ENCODE peak calls at places on chromosome 21, in seven cellular contexts. One of them, this sample, is unnamed.

GRCh38 chr21:28699186-28699585 is 293.5 kb downstream of the LTN1 start:
- DNase-seq in tibial artery: no peak
- DNase-seq in choroid plexus epithelial cell: no peak
- DNase-seq in left ventricle myocardium inferior: no peak
- DNase-seq in pancreas: no peak
- DNase-seq in foreskin fibroblast: no peak
- DNase-seq in astrocyte of the cerebellum: no peak
- DNase-seq in this sample: no peak

GRCh38 chr21:29205988-29206387 is 75.5 kb downstream of the MAP3K7CL start:
- DNase-seq in tibial artery: no peak
- DNase-seq in choroid plexus epithelial cell: no peak
- DNase-seq in left ventricle myocardium inferior: no peak
- DNase-seq in foreskin fibroblast: no peak
- DNase-seq in astrocyte of the cerebellum: no peak
- DNase-seq in pancreas: no peak
- DNase-seq in this sample: no peak

GRCh38 chr21:45130324-45130774 is 56.0 kb downstream of the ADARB1 start:
- DNase-seq in choroid plexus epithelial cell: peak; percentile 88
- DNase-seq in tibial artery: peak; percentile 53
- DNase-seq in pancreas: no peak
- DNase-seq in left ventricle myocardium inferior: no peak
- DNase-seq in astrocyte of the cerebellum: peak; percentile 48
- DNase-seq in foreskin fibroblast: no peak
- DNase-seq in this sample: peak; percentile 87

GRCh38 chr21:26806734-26807372 is 38.4 kb downstream of the ADAMTS1 start:
- DNase-seq in astrocyte of the cerebellum: no peak
- DNase-seq in foreskin fibroblast: no peak
- DNase-seq in tibial artery: no peak
- DNase-seq in pancreas: no peak
- DNase-seq in choroid plexus epithelial cell: peak; percentile 68
- DNase-seq in left ventricle myocardium inferior: no peak
- DNase-seq in this sample: peak; percentile 55

GRCh38 chr21:44383216-44383615 is 29.8 kb downstream of the TRPM2 start:
- DNase-seq in pancreas: no peak
- DNase-seq in choroid plexus epithelial cell: no peak
- DNase-seq in foreskin fibroblast: no peak
- DNase-seq in left ventricle myocardium inferior: no peak
- DNase-seq in tibial artery: no peak
- DNase-seq in astrocyte of the cerebellum: no peak
- DNase-seq in this sample: no peak

GRCh38 chr21:37166733-37167132 is 93.7 kb downstream of the TTC3 start:
- DNase-seq in left ventricle myocardium inferior: no peak
- DNase-seq in astrocyte of the cerebellum: peak; percentile 3
- DNase-seq in pancreas: no peak
- DNase-seq in foreskin fibroblast: no peak
- DNase-seq in tibial artery: no peak
- DNase-seq in choroid plexus epithelial cell: no peak
- DNase-seq in this sample: no peak

GRCh38 chr21:25953659-25954058 is 216.9 kb downstream of the APP start:
- DNase-seq in foreskin fibroblast: peak; percentile 61
- DNase-seq in astrocyte of the cerebellum: no peak
- DNase-seq in choroid plexus epithelial cell: no peak
- DNase-seq in pancreas: no peak
- DNase-seq in tibial artery: no peak
- DNase-seq in left ventricle myocardium inferior: no peak
- DNase-seq in this sample: peak; percentile 37

GRCh38 chr21:45210461-45210983 is 77.2 kb downstream of the POFUT2 start:
- DNase-seq in pancreas: no peak
- DNase-seq in choroid plexus epithelial cell: no peak
- DNase-seq in astrocyte of the cerebellum: no peak
- DNase-seq in tibial artery: no peak
- DNase-seq in foreskin fibroblast: no peak
- DNase-seq in left ventricle myocardium inferior: no peak
- DNase-seq in this sample: no peak

GRCh38 chr21:19353271-19353670 is 949.7 kb upstream of the TMPRSS15 start:
- DNase-seq in pancreas: no peak
- DNase-seq in astrocyte of the cerebellum: no peak
- DNase-seq in choroid plexus epithelial cell: no peak
- DNase-seq in left ventricle myocardium inferior: no peak
- DNase-seq in tibial artery: no peak
- DNase-seq in foreskin fibroblast: no peak
- DNase-seq in this sample: no peak

GRCh38 chr21:21236981-21237380 is 238.8 kb downstream of the NCAM2 start:
- DNase-seq in astrocyte of the cerebellum: no peak
- DNase-seq in pancreas: no peak
- DNase-seq in foreskin fibroblast: no peak
- DNase-seq in tibial artery: no peak
- DNase-seq in choroid plexus epithelial cell: no peak
- DNase-seq in left ventricle myocardium inferior: no peak
- DNase-seq in this sample: no peak

GRCh38 chr21:21230672-21231071 is 232.5 kb downstream of the NCAM2 start:
- DNase-seq in astrocyte of the cerebellum: peak; percentile 18
- DNase-seq in foreskin fibroblast: no peak
- DNase-seq in tibial artery: no peak
- DNase-seq in choroid plexus epithelial cell: peak; percentile 54
- DNase-seq in pancreas: no peak
- DNase-seq in left ventricle myocardium inferior: no peak
- DNase-seq in this sample: peak; percentile 30

GRCh38 chr21:21226472-21226871 is 228.3 kb downstream of the NCAM2 start:
- DNase-seq in choroid plexus epithelial cell: no peak
- DNase-seq in left ventricle myocardium inferior: no peak
- DNase-seq in astrocyte of the cerebellum: no peak
- DNase-seq in pancreas: no peak
- DNase-seq in foreskin fibroblast: no peak
- DNase-seq in tibial artery: no peak
- DNase-seq in this sample: no peak

DNA sequence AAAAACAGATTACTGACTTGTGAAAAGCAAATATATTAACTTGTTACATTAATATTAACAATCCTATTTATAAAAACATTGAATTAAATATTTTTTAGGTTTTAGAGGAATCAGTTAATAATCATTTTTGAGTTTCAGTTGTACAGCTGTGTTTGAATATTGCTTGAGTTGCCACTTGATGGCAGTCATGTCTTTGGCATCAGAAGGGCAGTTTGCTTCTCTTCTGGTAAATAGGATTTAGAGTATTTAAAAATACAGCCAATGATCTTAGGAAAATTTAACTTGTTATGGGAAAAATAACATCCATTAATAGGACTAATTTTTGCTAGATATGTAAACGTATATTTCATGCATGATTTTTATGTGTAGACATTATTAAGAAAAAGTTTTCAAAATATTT is 234.1 kb downstream of the NCAM2 start:
- DNase-seq in choroid plexus epithelial cell: peak; percentile 88
- DNase-seq in left ventricle myocardium inferior: no peak
- DNase-seq in pancreas: no peak
- DNase-seq in astrocyte of the cerebellum: peak; percentile 53
- DNase-seq in foreskin fibroblast: peak; percentile 23
- DNase-seq in tibial artery: no peak
- DNase-seq in this sample: peak; percentile 66
- TF ChIP-seq CTCF in choroid plexus epithelial cell: peak; percentile 74
- TF ChIP-seq CTCF in left ventricle myocardium inferior: peak; percentile 54
- TF ChIP-seq CTCF in pancreas: no peak
- TF ChIP-seq CTCF in astrocyte of the cerebellum: peak; percentile 56
- TF ChIP-seq CTCF in foreskin fibroblast: peak; percentile 37
- TF ChIP-seq CTCF in tibial artery: no peak
- TF ChIP-seq CTCF in this sample: peak; percentile 48

GRCh38 chr21:32576011-32576410 is 9.3 kb downstream of the TCP10L start:
- DNase-seq in left ventricle myocardium inferior: no peak
- DNase-seq in astrocyte of the cerebellum: no peak
- DNase-seq in foreskin fibroblast: no peak
- DNase-seq in tibial artery: no peak
- DNase-seq in choroid plexus epithelial cell: no peak
- DNase-seq in pancreas: no peak
- DNase-seq in this sample: no peak

GRCh38 chr21:32581732-32582131 is 3.6 kb downstream of the TCP10L start:
- DNase-seq in foreskin fibroblast: no peak
- DNase-seq in tibial artery: no peak
- DNase-seq in pancreas: no peak
- DNase-seq in choroid plexus epithelial cell: no peak
- DNase-seq in left ventricle myocardium inferior: no peak
- DNase-seq in astrocyte of the cerebellum: no peak
- DNase-seq in this sample: no peak

GRCh38 chr21:32580949-32581348 is 4.4 kb downstream of the TCP10L start:
- DNase-seq in astrocyte of the cerebellum: no peak
- DNase-seq in choroid plexus epithelial cell: no peak
- DNase-seq in foreskin fibroblast: no peak
- DNase-seq in left ventricle myocardium inferior: no peak
- DNase-seq in tibial artery: no peak
- DNase-seq in pancreas: no peak
- DNase-seq in this sample: no peak

GRCh38 chr21:32574946-32575925 is 10.1 kb downstream of the TCP10L start:
- DNase-seq in choroid plexus epithelial cell: no peak
- DNase-seq in pancreas: no peak
- DNase-seq in foreskin fibroblast: no peak
- DNase-seq in astrocyte of the cerebellum: no peak
- DNase-seq in left ventricle myocardium inferior: no peak
- DNase-seq in tibial artery: no peak
- DNase-seq in this sample: no peak

DNA sequence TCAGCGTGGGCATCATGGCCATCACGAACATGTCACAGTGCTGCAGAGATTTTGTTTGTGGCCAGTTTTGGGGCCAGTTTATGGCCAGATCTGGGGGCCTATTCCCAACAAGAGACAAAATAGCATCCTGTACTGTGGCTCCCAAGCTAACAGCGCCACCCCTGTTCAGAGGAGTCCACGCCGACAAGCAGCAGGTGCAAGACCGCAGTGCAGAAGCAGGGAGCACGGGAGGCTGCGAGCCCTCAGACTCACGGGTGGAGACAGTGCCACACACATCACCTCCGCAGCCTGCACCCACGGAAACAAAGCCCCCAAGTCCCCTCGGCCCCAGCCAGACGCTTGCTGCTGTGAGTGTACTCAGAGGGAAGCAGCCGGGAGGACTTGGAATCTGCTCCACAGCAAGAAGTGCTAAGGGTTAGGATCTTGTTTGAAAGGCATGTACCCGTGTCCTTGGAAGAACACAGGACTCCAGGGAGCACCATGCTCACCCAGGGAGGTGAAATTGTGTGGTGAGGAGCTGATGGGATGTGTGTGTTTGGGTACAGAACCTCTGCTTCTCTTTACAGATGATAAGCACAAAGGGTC is 7.1 kb downstream of the TCP10L start:
- DNase-seq in left ventricle myocardium inferior: no peak
- DNase-seq in pancreas: no peak
- DNase-seq in foreskin fibroblast: no peak
- DNase-seq in choroid plexus epithelial cell: peak; percentile 39
- DNase-seq in tibial artery: no peak
- DNase-seq in astrocyte of the cerebellum: no peak
- DNase-seq in this sample: no peak
- TF ChIP-seq CTCF in left ventricle myocardium inferior: no peak
- TF ChIP-seq CTCF in pancreas: no peak
- TF ChIP-seq CTCF in foreskin fibroblast: peak; percentile 4
- TF ChIP-seq CTCF in choroid plexus epithelial cell: peak; percentile 61
- TF ChIP-seq CTCF in tibial artery: no peak
- TF ChIP-seq CTCF in astrocyte of the cerebellum: peak; percentile 47
- TF ChIP-seq CTCF in this sample: peak; percentile 57

DNA sequence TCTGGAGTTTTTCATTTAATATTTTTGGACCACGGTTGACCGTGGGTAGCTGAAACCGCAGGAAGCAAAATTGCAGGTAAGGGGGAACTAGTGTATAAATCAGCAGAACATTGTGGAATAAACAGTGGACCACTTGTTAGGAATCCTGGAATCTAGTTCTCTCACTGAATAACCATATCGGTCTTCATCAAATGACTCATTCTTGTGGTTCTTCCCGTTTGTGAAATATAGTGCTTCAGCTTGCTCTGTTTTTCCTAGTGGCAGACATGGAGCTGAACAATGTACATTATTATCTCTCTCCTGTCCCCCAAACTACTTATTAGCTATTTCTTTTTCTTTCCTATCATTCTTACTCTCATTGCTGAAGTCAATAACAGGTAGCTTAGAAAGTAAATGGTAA is 61.9 kb downstream of the HSPA13 start:
- DNase-seq in pancreas: no peak
- DNase-seq in choroid plexus epithelial cell: peak; percentile 40
- DNase-seq in left ventricle myocardium inferior: no peak
- DNase-seq in tibial artery: no peak
- DNase-seq in foreskin fibroblast: no peak
- DNase-seq in astrocyte of the cerebellum: no peak
- DNase-seq in this sample: peak; percentile 15
- TF ChIP-seq CTCF in pancreas: no peak
- TF ChIP-seq CTCF in choroid plexus epithelial cell: no peak
- TF ChIP-seq CTCF in left ventricle myocardium inferior: no peak
- TF ChIP-seq CTCF in tibial artery: no peak
- TF ChIP-seq CTCF in foreskin fibroblast: no peak
- TF ChIP-seq CTCF in astrocyte of the cerebellum: no peak
- TF ChIP-seq CTCF in this sample: no peak

GRCh38 chr21:42282715-42283114 is 32.5 kb downstream of the TFF3 start:
- DNase-seq in foreskin fibroblast: no peak
- DNase-seq in left ventricle myocardium inferior: no peak
- DNase-seq in tibial artery: no peak
- DNase-seq in pancreas: no peak
- DNase-seq in astrocyte of the cerebellum: no peak
- DNase-seq in choroid plexus epithelial cell: no peak
- DNase-seq in this sample: no peak

GRCh38 chr21:42288962-42289361 is 26.2 kb downstream of the TFF3 start:
- DNase-seq in foreskin fibroblast: no peak
- DNase-seq in left ventricle myocardium inferior: no peak
- DNase-seq in choroid plexus epithelial cell: no peak
- DNase-seq in astrocyte of the cerebellum: no peak
- DNase-seq in tibial artery: no peak
- DNase-seq in pancreas: no peak
- DNase-seq in this sample: no peak

GRCh38 chr21:42287193-42288083 is 27.8 kb downstream of the TFF3 start:
- DNase-seq in astrocyte of the cerebellum: peak; percentile 11
- DNase-seq in foreskin fibroblast: no peak
- DNase-seq in left ventricle myocardium inferior: no peak
- DNase-seq in choroid plexus epithelial cell: no peak
- DNase-seq in tibial artery: no peak
- DNase-seq in pancreas: no peak
- DNase-seq in this sample: peak; percentile 7

GRCh38 chr21:42286416-42286815 is 28.8 kb downstream of the TFF3 start:
- DNase-seq in tibial artery: no peak
- DNase-seq in astrocyte of the cerebellum: no peak
- DNase-seq in foreskin fibroblast: no peak
- DNase-seq in choroid plexus epithelial cell: no peak
- DNase-seq in pancreas: no peak
- DNase-seq in left ventricle myocardium inferior: no peak
- DNase-seq in this sample: no peak

DNA sequence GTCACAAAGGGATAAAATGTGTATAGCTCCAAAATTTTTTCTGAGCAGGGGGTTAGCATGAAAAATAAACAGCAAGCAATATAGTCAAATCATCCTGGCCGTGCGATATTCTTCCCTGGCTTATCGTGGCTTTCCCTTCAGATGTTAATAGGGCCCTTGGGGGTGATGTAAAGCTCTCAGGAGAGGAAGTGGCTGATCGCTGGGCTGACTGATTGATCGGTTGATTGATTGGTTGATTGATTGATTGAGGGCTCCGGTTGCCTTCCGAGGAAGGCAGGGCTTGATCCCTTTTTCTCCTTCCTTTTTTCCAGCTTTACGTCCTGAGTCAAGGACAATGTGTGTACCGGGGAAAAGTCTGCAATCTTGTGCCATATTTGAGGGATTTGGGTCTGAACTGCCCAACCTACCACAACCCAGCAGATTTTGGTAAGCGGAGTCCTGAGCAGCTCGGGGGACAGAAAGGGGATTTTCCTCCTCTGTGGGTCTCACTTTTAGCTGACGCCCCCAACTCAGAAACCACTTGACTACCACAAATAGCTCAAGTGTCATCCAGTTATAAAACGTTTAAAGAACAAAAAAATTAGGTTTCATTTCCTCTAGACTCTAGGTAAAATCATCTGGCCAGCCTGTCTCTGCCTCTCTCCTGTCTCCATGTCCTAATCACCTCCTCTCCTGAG is 29.5 kb downstream of the TFF3 start:
- DNase-seq in tibial artery: no peak
- DNase-seq in choroid plexus epithelial cell: no peak
- DNase-seq in left ventricle myocardium inferior: no peak
- DNase-seq in pancreas: no peak
- DNase-seq in astrocyte of the cerebellum: no peak
- DNase-seq in foreskin fibroblast: no peak
- DNase-seq in this sample: no peak
- TF ChIP-seq CTCF in tibial artery: no peak
- TF ChIP-seq CTCF in choroid plexus epithelial cell: no peak
- TF ChIP-seq CTCF in left ventricle myocardium inferior: no peak
- TF ChIP-seq CTCF in pancreas: no peak
- TF ChIP-seq CTCF in astrocyte of the cerebellum: no peak
- TF ChIP-seq CTCF in foreskin fibroblast: no peak
- TF ChIP-seq CTCF in this sample: no peak